ENCODE peak calls at places on chromosomes 6 and 20, in six cellular contexts. C, V, R, X, K and Y are unnamed samples.
A peak's percentile ranks its signal among the peaks of the same experiment; 100 is the strongest.

GRCh38 chr20:26163890-26164289 is 467.2 kb upstream of the ZNF337 start:
- DNase-seq in C (peak; percentile 59), V (no peak), R (no peak), X (no peak), K (peak; percentile 92), Y (peak; percentile 68)

GRCh38 chr6:158488065-158488464 is 71.8 kb upstream of the TMEM181 start:
- DNase-seq in C (peak; percentile 90), V (no peak), R (no peak), X (no peak), K (peak; percentile 90), Y (peak; percentile 98)

GRCh38 chr20:29742699-29743100 is 1514.8 kb upstream of the DEFB115 start:
- DNase-seq in C (no peak), V (no peak), R (no peak), X (no peak), K (no peak), Y (no peak)

GRCh38 chr6:112749673-112750072 is 402.5 kb downstream of the RFPL4B start:
- DNase-seq in C (no peak), V (no peak), R (no peak), X (no peak), K (no peak), Y (no peak)

GRCh38 chr20:18984238-18985200 is 170.9 kb downstream of the SCP2D1 start:
- DNase-seq in C (no peak), V (no peak), R (no peak), X (peak; percentile 51), K (no peak), Y (no peak)

GRCh38 chr6:1336246-1336843 is 24.4 kb downstream of the FOXQ1 start:
- DNase-seq in C (no peak), V (no peak), R (no peak), X (no peak), K (peak; percentile 42), Y (no peak)

GRCh38 chr6:41664271-41664670 is 26.0 kb downstream of the MDFI start:
- DNase-seq in C (no peak), V (no peak), R (no peak), X (no peak), K (no peak), Y (no peak)

GRCh38 chr20:50837532-50838321 is 42.9 kb downstream of the BCAS4 start:
- DNase-seq in C (peak; percentile 91), V (no peak), R (no peak), X (no peak), K (peak; percentile 89), Y (peak; percentile 52)

GRCh38 chr20:25686081-25687077 is 10.3 kb downstream of the ZNF337 start:
- DNase-seq in C (no peak), V (no peak), R (no peak), X (no peak), K (no peak), Y (no peak)

GRCh38 chr6:130190701-130191375 is 31.9 kb downstream of the SAMD3 start:
- DNase-seq in C (no peak), V (no peak), R (no peak), X (no peak), K (no peak), Y (no peak)

GRCh38 chr6:14197118-14197517 is 79.5 kb downstream of the CD83 start:
- DNase-seq in C (no peak), V (no peak), R (no peak), X (no peak), K (no peak), Y (no peak)

GRCh38 chr6:13229205-13230085 is 98.9 kb downstream of the TBC1D7 start:
- DNase-seq in C (no peak), V (no peak), R (peak; percentile 30), X (no peak), K (no peak), Y (no peak)

GRCh38 chr6:33822575-33823395 is 19.0 kb upstream of the MLN start:
- DNase-seq in C (peak; percentile 57), V (no peak), R (no peak), X (peak; percentile 81), K (peak; percentile 50), Y (no peak)

GRCh38 chr6:108560463-108561308 is at the start of gene FOXO3:
- DNase-seq in C (peak; percentile 90), V (peak; percentile 37), R (peak; percentile 45), X (peak; percentile 89), K (peak; percentile 91), Y (no peak)

GRCh38 chr20:3786665-3787639 is at the start of gene CENPB:
- DNase-seq in C (peak; percentile 96), V (peak; percentile 71), R (peak; percentile 87), X (peak; percentile 89), K (peak; percentile 49), Y (no peak)

GRCh38 chr6:29071831-29072723 is 15.0 kb downstream of the OR2B3 start:
- DNase-seq in C (peak; percentile 44), V (no peak), R (no peak), X (peak; percentile 16), K (peak; percentile 6), Y (no peak)

GRCh38 chr6:24495516-24495847 is 713 bp downstream of the ALDH5A1 start:
- DNase-seq in C (peak; percentile 43), V (peak; percentile 10), R (peak; percentile 34), X (peak; percentile 69), K (no peak), Y (peak; percentile 10)

GRCh38 chr6:70479236-70479635 is 65.9 kb downstream of the FAM135A start:
- DNase-seq in C (no peak), V (no peak), R (no peak), X (no peak), K (no peak), Y (peak; percentile 81)

GRCh38 chr6:106077881-106078280 is 8.3 kb upstream of the PRDM1 start:
- DNase-seq in C (no peak), V (no peak), R (no peak), X (no peak), K (no peak), Y (no peak)

GRCh38 chr6:163634514-163635171 is 220.1 kb downstream of the QKI start:
- DNase-seq in C (no peak), V (no peak), R (no peak), X (peak; percentile 99), K (no peak), Y (no peak)

GRCh38 chr6:158164564-158164963 is 3.5 kb downstream of the SERAC1 start:
- DNase-seq in C (no peak), V (no peak), R (no peak), X (no peak), K (no peak), Y (no peak)

GRCh38 chr6:137894779-137895385 is 27.8 kb downstream of the TNFAIP3 start:
- DNase-seq in C (peak; percentile 33), V (no peak), R (no peak), X (no peak), K (peak; percentile 51), Y (no peak)